ENCODE peak calls at places on chromosomes 3 and 15, in eight cellular contexts. Y is stomach, O is pancreas, N is breast epithelium, E is HepG2, C is AG10803, V is SK-N-SH, K is fibroblast of lung. F is an unnamed sample.
A peak's percentile ranks its signal among the peaks of the same experiment; 100 is the strongest.

GRCh38 chr3:72571638-72572114 is 276.6 kb downstream of the SHQ1 start:
- DNase-seq in O (no peak), Y (no peak), V (no peak), K (no peak), C (no peak), N (no peak), E (peak; percentile 82), F (no peak)

GRCh38 chr3:18127864-18128185 is 297.3 kb downstream of the SATB1 start:
- DNase-seq in N (no peak), C (no peak), Y (no peak), E (no peak), O (no peak), V (no peak), K (no peak), F (no peak)

GRCh38 chr3:124492824-124493223 is 237.4 kb upstream of the UMPS start:
- DNase-seq in C (peak; percentile 33), N (peak; percentile 69), Y (peak; percentile 76), E (peak; percentile 73), V (peak; percentile 25), O (peak; percentile 62), K (peak; percentile 14), F (peak; percentile 56)

GRCh38 chr3:173395412-173396181 is 1.9 kb upstream of the NLGN1 start:
- DNase-seq in C (peak; percentile 88), O (peak; percentile 83), E (no peak), Y (peak; percentile 78), V (peak; percentile 84), N (peak; percentile 66), K (peak; percentile 83), F (peak; percentile 82)

GRCh38 chr15:45123397-45123796 is 6.3 kb downstream of the DUOXA1 start:
- DNase-seq in N (no peak), O (no peak), C (no peak), K (no peak), E (no peak), V (no peak), Y (no peak), F (no peak)

GRCh38 chr3:70916375-70917055 is 604.1 kb upstream of the MDFIC2 start:
- DNase-seq in O (no peak), C (no peak), N (no peak), Y (no peak), K (no peak), E (peak; percentile 69), V (peak; percentile 43), F (no peak)

GRCh38 chr3:105611304-105612192 is 244.8 kb downstream of the ALCAM start:
- DNase-seq in N (no peak), O (no peak), C (no peak), Y (peak; percentile 27), K (no peak), V (no peak), E (no peak), F (peak; percentile 87)

GRCh38 chr3:43747641-43748040 is 56.9 kb downstream of the ABHD5 start:
- DNase-seq in E (no peak), Y (no peak), O (no peak), K (no peak), N (no peak), C (peak; percentile 20), V (no peak), F (no peak)

GRCh38 chr15:77546870-77547269 is 85.8 kb downstream of the LINGO1 start:
- DNase-seq in C (no peak), V (no peak), O (no peak), K (no peak), N (no peak), Y (no peak), E (no peak), F (no peak)

GRCh38 chr3:116757310-116757709 is 47.7 kb downstream of the TUSC7 start:
- DNase-seq in E (no peak), C (no peak), K (no peak), V (no peak), N (no peak), Y (no peak), O (no peak), F (no peak)

GRCh38 chr15:76553102-76553501 is 216.5 kb downstream of the ISL2 start:
- DNase-seq in O (peak; percentile 38), K (no peak), Y (no peak), E (no peak), V (no peak), N (no peak), C (no peak), F (no peak)

GRCh38 chr3:112007641-112008040 is 8.9 kb downstream of the TAGLN3 start:
- DNase-seq in V (no peak), K (peak; percentile 54), Y (peak; percentile 49), E (no peak), O (no peak), C (peak; percentile 88), N (no peak), F (no peak)

GRCh38 chr3:49173116-49173791 is 1.9 kb downstream of the KLHDC8B start:
- DNase-seq in C (no peak), O (no peak), V (peak; percentile 88), N (no peak), Y (peak; percentile 27), K (peak; percentile 15), E (peak; percentile 41), F (no peak)

GRCh38 chr3:3053974-3054373 is 56.2 kb downstream of the IL5RA start:
- DNase-seq in C (no peak), O (no peak), Y (no peak), V (no peak), E (no peak), N (no peak), K (no peak), F (no peak)

GRCh38 chr3:131591394-131591990 is 88.7 kb upstream of the MRPL3 start:
- DNase-seq in N (no peak), O (no peak), E (no peak), C (peak; percentile 57), Y (no peak), K (peak; percentile 63), V (no peak), F (no peak)

GRCh38 chr3:69008980-69009379 is 4.5 kb downstream of the EOGT start:
- DNase-seq in O (no peak), K (no peak), Y (no peak), N (no peak), C (peak; percentile 66), E (no peak), V (no peak), F (no peak)

GRCh38 chr3:39524107-39524506 is 56.6 kb downstream of the MOBP start:
- DNase-seq in O (no peak), N (no peak), E (no peak), C (no peak), Y (no peak), V (no peak), K (no peak), F (no peak)

GRCh38 chr3:115354010-115354409 is 206.9 kb upstream of the ZBTB20 start:
- DNase-seq in V (no peak), C (no peak), K (no peak), N (no peak), Y (no peak), O (no peak), E (no peak), F (no peak)

GRCh38 chr3:183253364-183253960 is 409 bp downstream of the B3GNT5 start:
- DNase-seq in V (peak; percentile 68), O (peak; percentile 85), N (peak; percentile 65), Y (peak; percentile 79), C (peak; percentile 28), E (no peak), K (peak; percentile 81), F (no peak)

GRCh38 chr3:17745894-17746293 is 3.5 kb upstream of the TBC1D5 start:
- DNase-seq in C (no peak), O (no peak), Y (no peak), K (no peak), V (no peak), N (no peak), E (no peak), F (no peak)

GRCh38 chr15:39931615-39932014 is 2.3 kb upstream of the EIF2AK4 start:
- DNase-seq in C (no peak), Y (no peak), K (peak; percentile 44), O (no peak), E (no peak), V (no peak), N (no peak), F (no peak)

GRCh38 chr15:39936187-39936586 is 2.3 kb downstream of the EIF2AK4 start:
- DNase-seq in K (peak; percentile 37), V (no peak), O (no peak), N (no peak), E (no peak), C (peak; percentile 55), Y (no peak), F (no peak)

GRCh38 chr15:39936681-39937080 is 2.8 kb downstream of the EIF2AK4 start:
- DNase-seq in O (no peak), E (no peak), N (no peak), C (no peak), V (no peak), K (no peak), Y (no peak), F (no peak)

GRCh38 chr15:39934415-39935044 is 615 bp downstream of the EIF2AK4 start:
- DNase-seq in N (no peak), C (peak; percentile 34), K (peak; percentile 43), V (peak; percentile 15), Y (no peak), O (no peak), E (peak; percentile 9), F (no peak)

GRCh38 chr15:39935241-39935640 is 1.3 kb downstream of the EIF2AK4 start:
- DNase-seq in O (no peak), V (no peak), K (no peak), E (no peak), Y (no peak), N (no peak), C (no peak), F (no peak)
- H3K4me3 ChIP-seq in O (no peak overlapping the region), V (no peak overlapping the region), K (peak overlapping the region; percentile 66), E (peak overlapping the region; percentile 87), Y (no peak overlapping the region), N (no peak overlapping the region), C (peak overlapping the region; percentile 80), F (peak overlapping the region; percentile 67)

GRCh38 chr3:1103525-1103924 is 10.7 kb downstream of the CNTN6 start:
- DNase-seq in O (no peak), Y (no peak), E (no peak), N (no peak), V (no peak), K (peak; percentile 24), C (no peak), F (no peak)
- TF ChIP-seq CTCF in O (no peak), Y (no peak), E (no peak), N (no peak), V (peak; percentile 25), K (no peak), C (peak; percentile 23), F (no peak)

GRCh38 chr3:168249048-168249538 is 153.4 kb upstream of the GOLIM4 start:
- DNase-seq in E (no peak), O (no peak), C (no peak), N (no peak), V (no peak), K (peak; percentile 50), Y (no peak), F (no peak)
- H3K4me3 ChIP-seq in E (peak overlapping the region; percentile 43), O (peak overlapping the region; percentile 58), C (peak overlapping the region; percentile 50), N (peak overlapping the region; percentile 54), V (peak overlapping the region; percentile 55), K (peak overlapping the region; percentile 59), Y (peak overlapping the region; percentile 63), F (peak overlapping the region; percentile 27)

DNA sequence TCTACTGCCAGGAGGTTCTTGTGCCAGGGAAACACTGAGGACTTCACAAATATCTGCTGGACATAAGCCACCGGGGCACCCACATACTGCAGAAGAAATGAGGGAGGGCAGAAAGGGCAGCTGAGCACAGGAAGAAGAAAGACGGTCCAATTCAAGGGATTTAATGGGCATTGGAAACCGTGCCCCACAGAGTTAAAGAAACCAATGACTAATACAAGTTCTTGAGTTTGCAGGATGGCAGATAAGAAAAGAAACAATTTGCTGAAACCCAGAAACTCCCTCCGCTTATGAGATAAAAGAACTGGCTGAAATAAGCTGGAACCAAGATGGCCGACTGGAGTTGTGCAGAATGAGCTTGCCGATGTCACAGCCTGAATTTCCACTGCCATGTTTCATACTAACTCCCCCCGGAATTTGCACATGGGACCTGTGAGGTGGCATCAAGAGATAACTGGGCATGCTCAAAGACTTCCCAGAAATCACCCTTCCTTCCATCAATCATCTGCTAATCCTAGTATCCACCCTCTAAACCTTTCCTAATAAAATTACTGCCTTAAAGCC is 47.1 kb downstream of the SCAP start:
- DNase-seq in Y (no peak), V (no peak), K (no peak), E (no peak), C (no peak), O (no peak), N (peak; percentile 7), F (no peak)
- TF ChIP-seq CTCF in Y (no peak), V (no peak), K (no peak), E (no peak), C (no peak), O (no peak), N (no peak), F (no peak)